ENCODE peak calls at places on chromosomes 2 and 18, in five cellular contexts. One of them, this sample, is unnamed.

GRCh38 chr18:23967321-23968089 is 47.0 kb upstream of the TTC39C start:
- DNase-seq in stomach: no peak
- DNase-seq in K562: no peak
- DNase-seq in upper lobe of left lung: peak
- DNase-seq in spleen: peak
- DNase-seq in this sample: no peak

GRCh38 chr2:236631361-236632291 is 62.0 kb downstream of the ACKR3 start:
- DNase-seq in spleen: peak
- DNase-seq in K562: no peak
- DNase-seq in upper lobe of left lung: peak
- DNase-seq in stomach: peak
- DNase-seq in this sample: no peak

GRCh38 chr2:15943914-15944313 is 3.6 kb downstream of the MYCN start:
- DNase-seq in spleen: no peak
- DNase-seq in upper lobe of left lung: no peak
- DNase-seq in K562: no peak
- DNase-seq in stomach: no peak
- DNase-seq in this sample: no peak

GRCh38 chr2:239444626-239445625 is 44.1 kb upstream of the HDAC4 start:
- DNase-seq in stomach: no peak
- DNase-seq in upper lobe of left lung: peak
- DNase-seq in K562: no peak
- DNase-seq in spleen: no peak
- DNase-seq in this sample: no peak

GRCh38 chr18:28019425-28020108 is 157.4 kb downstream of the CDH2 start:
- DNase-seq in stomach: no peak
- DNase-seq in upper lobe of left lung: no peak
- DNase-seq in K562: no peak
- DNase-seq in spleen: no peak
- DNase-seq in this sample: no peak

GRCh38 chr2:50347355-50348044 is 684.4 kb downstream of the NRXN1 start:
- DNase-seq in upper lobe of left lung: no peak
- DNase-seq in spleen: peak
- DNase-seq in K562: no peak
- DNase-seq in stomach: no peak
- DNase-seq in this sample: no peak

GRCh38 chr2:217866457-217866856 is 136.3 kb downstream of the TNS1 start:
- DNase-seq in upper lobe of left lung: no peak
- DNase-seq in stomach: no peak
- DNase-seq in K562: no peak
- DNase-seq in spleen: no peak
- DNase-seq in this sample: no peak

GRCh38 chr2:162199913-162200312 is 43.3 kb downstream of the FAP start:
- DNase-seq in stomach: no peak
- DNase-seq in K562: no peak
- DNase-seq in spleen: no peak
- DNase-seq in upper lobe of left lung: no peak
- DNase-seq in this sample: no peak

GRCh38 chr2:28975671-28976070 is 5.4 kb upstream of the TOGARAM2 start:
- DNase-seq in stomach: no peak
- DNase-seq in K562: no peak
- DNase-seq in upper lobe of left lung: no peak
- DNase-seq in spleen: no peak
- DNase-seq in this sample: no peak

GRCh38 chr18:63511285-63511684 is 30.9 kb upstream of the SERPINB12 start:
- DNase-seq in upper lobe of left lung: no peak
- DNase-seq in spleen: no peak
- DNase-seq in K562: no peak
- DNase-seq in stomach: no peak
- DNase-seq in this sample: no peak

GRCh38 chr2:41544709-41545108 is 503.1 kb upstream of the PKDCC start:
- DNase-seq in upper lobe of left lung: no peak
- DNase-seq in K562: no peak
- DNase-seq in stomach: no peak
- DNase-seq in spleen: no peak
- DNase-seq in this sample: no peak

GRCh38 chr2:187527262-187527661 is 27.0 kb downstream of the TFPI start:
- DNase-seq in K562: no peak
- DNase-seq in spleen: no peak
- DNase-seq in stomach: no peak
- DNase-seq in upper lobe of left lung: no peak
- DNase-seq in this sample: no peak

GRCh38 chr2:12923907-12924610 is 207.3 kb downstream of the TRIB2 start:
- DNase-seq in spleen: no peak
- DNase-seq in K562: no peak
- DNase-seq in upper lobe of left lung: no peak
- DNase-seq in stomach: no peak
- DNase-seq in this sample: no peak

GRCh38 chr2:50401772-50402653 is 629.9 kb downstream of the NRXN1 start:
- DNase-seq in spleen: no peak
- DNase-seq in upper lobe of left lung: peak
- DNase-seq in stomach: peak
- DNase-seq in K562: peak
- DNase-seq in this sample: peak

GRCh38 chr18:25921677-25922421 is 168.6 kb downstream of the SS18 start:
- DNase-seq in upper lobe of left lung: no peak
- DNase-seq in K562: peak
- DNase-seq in stomach: peak
- DNase-seq in spleen: no peak
- DNase-seq in this sample: peak

GRCh38 chr2:6913415-6914157 is 3.6 kb upstream of the RNF144A start:
- DNase-seq in K562: no peak
- DNase-seq in stomach: no peak
- DNase-seq in upper lobe of left lung: no peak
- DNase-seq in spleen: no peak
- DNase-seq in this sample: no peak

DNA sequence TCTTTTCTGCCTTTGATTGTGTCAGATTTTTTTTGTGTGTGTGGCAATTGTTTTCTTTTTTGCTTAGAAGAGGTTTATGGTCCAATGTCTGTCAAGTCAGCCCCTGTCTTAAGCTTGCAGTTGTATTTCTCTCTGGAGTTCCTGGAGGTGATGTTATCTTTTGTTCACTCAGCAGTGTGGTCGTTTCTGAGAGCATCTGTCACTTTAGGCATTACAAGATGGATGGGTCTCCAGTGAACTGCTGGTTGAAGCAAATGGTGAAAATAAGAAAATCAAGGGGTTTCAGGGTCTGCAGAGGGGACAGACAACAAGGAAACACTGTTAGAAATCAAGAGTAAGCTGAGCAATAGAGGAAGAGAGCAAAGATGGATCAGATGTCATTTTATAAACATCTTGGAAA is 121.4 kb downstream of the GREB1L start:
- DNase-seq in stomach: no peak
- DNase-seq in upper lobe of left lung: no peak
- DNase-seq in K562: no peak
- DNase-seq in spleen: no peak
- DNase-seq in this sample: no peak
- TF ChIP-seq POLR2A in stomach: no peak
- TF ChIP-seq POLR2A in upper lobe of left lung: no peak
- TF ChIP-seq POLR2A in K562: no peak
- TF ChIP-seq POLR2A in spleen: no peak
- TF ChIP-seq POLR2A in this sample: no peak

GRCh38 chr2:230985519-230986231 is 10.2 kb upstream of the SPATA3 start:
- DNase-seq in stomach: no peak
- DNase-seq in upper lobe of left lung: no peak
- DNase-seq in spleen: no peak
- DNase-seq in K562: no peak
- DNase-seq in this sample: no peak
- TF ChIP-seq POLR2AphosphoS5 in stomach: no peak
- TF ChIP-seq POLR2AphosphoS5 in upper lobe of left lung: no peak
- TF ChIP-seq POLR2AphosphoS5 in spleen: no peak
- TF ChIP-seq POLR2AphosphoS5 in K562: no peak
- TF ChIP-seq POLR2AphosphoS5 in this sample: no peak

GRCh38 chr2:178275600-178275999 is 81.3 kb downstream of the OSBPL6 start:
- DNase-seq in stomach: no peak
- DNase-seq in K562: no peak
- DNase-seq in spleen: no peak
- DNase-seq in upper lobe of left lung: no peak
- DNase-seq in this sample: no peak
- H3K4me3 ChIP-seq in stomach: no peak
- H3K4me3 ChIP-seq in K562: no peak
- H3K4me3 ChIP-seq in spleen: no peak
- H3K4me3 ChIP-seq in upper lobe of left lung: no peak
- H3K4me3 ChIP-seq in this sample: no peak

GRCh38 chr2:201260302-201260800 is at the start of gene CASP8:
- DNase-seq in stomach: peak
- DNase-seq in upper lobe of left lung: peak
- DNase-seq in K562: peak
- DNase-seq in spleen: peak
- DNase-seq in this sample: peak
- TF ChIP-seq POLR2A in stomach: no peak
- TF ChIP-seq POLR2A in upper lobe of left lung: peak
- TF ChIP-seq POLR2A in K562: peak
- TF ChIP-seq POLR2A in spleen: peak
- TF ChIP-seq POLR2A in this sample: peak

GRCh38 chr2:144219979-144220378 is 299.9 kb downstream of the ZEB2 start:
- DNase-seq in upper lobe of left lung: no peak
- DNase-seq in spleen: no peak
- DNase-seq in stomach: no peak
- DNase-seq in K562: no peak
- DNase-seq in this sample: no peak

GRCh38 chr2:144225077-144225476 is 294.8 kb downstream of the ZEB2 start:
- DNase-seq in stomach: no peak
- DNase-seq in K562: peak
- DNase-seq in spleen: no peak
- DNase-seq in upper lobe of left lung: no peak
- DNase-seq in this sample: no peak

GRCh38 chr2:144230057-144230451 is 289.9 kb downstream of the ZEB2 start:
- DNase-seq in upper lobe of left lung: no peak
- DNase-seq in K562: no peak
- DNase-seq in stomach: no peak
- DNase-seq in spleen: no peak
- DNase-seq in this sample: no peak

GRCh38 chr2:144227427-144227826 is 292.5 kb downstream of the ZEB2 start:
- DNase-seq in upper lobe of left lung: no peak
- DNase-seq in stomach: no peak
- DNase-seq in spleen: no peak
- DNase-seq in K562: no peak
- DNase-seq in this sample: no peak

DNA sequence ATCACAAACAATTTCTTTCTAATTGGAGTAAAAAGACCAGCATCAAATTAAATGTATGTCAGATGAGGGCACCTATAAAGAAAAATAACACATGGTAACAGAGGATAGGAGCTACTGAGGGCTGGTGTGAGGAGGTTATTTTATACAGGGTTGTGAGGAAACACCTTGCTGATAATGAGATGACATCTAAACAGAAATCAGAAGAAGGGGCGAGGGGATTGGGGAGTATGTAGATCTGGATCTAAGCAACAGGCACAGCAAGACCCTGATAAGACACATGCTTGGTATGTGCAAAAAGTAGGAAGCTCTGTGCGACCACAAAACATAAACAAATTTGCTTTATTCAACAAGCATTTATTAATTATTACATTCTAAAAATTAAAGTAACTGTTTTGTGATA is 295.5 kb downstream of the ZEB2 start:
- DNase-seq in upper lobe of left lung: no peak
- DNase-seq in spleen: no peak
- DNase-seq in stomach: no peak
- DNase-seq in K562: no peak
- DNase-seq in this sample: no peak
- TF ChIP-seq POLR2AphosphoS5 in upper lobe of left lung: no peak
- TF ChIP-seq POLR2AphosphoS5 in spleen: no peak
- TF ChIP-seq POLR2AphosphoS5 in stomach: no peak
- TF ChIP-seq POLR2AphosphoS5 in K562: no peak
- TF ChIP-seq POLR2AphosphoS5 in this sample: no peak

DNA sequence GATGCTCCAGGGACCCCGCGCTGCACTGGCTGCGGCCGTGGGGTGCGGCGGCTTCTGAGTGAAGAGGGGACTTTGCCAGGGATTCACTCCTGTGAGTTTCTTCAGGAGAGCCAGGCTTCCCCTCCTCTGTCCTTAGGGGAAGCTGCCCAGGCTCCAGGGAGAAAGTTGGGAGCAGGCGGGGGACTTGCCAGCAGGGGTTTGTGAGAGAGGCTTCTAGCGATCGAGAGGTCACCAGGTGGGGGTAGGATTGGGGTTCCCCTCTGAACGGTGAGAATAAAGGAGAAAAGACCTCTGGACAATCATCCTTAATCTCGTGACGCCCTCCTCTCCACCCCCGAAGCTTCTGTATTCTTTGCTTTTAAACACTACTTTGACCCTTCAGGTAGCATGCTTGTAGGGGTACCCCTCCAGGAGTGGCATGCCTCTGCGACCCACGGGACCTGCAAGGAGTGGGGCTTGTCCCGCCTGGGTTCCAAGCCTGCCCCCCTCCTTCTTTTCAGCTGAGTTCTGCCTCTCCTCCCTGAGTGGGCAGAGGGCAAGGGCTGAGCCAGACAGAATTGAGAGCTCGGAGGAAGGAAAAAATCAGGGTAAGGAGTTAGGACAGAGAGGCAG is 601 bp downstream of the PROKR1 start:
- DNase-seq in upper lobe of left lung: no peak
- DNase-seq in K562: no peak
- DNase-seq in spleen: no peak
- DNase-seq in stomach: no peak
- DNase-seq in this sample: no peak
- H3K4me3 ChIP-seq in upper lobe of left lung: peak
- H3K4me3 ChIP-seq in K562: peak
- H3K4me3 ChIP-seq in spleen: peak
- H3K4me3 ChIP-seq in stomach: peak
- H3K4me3 ChIP-seq in this sample: peak

DNA sequence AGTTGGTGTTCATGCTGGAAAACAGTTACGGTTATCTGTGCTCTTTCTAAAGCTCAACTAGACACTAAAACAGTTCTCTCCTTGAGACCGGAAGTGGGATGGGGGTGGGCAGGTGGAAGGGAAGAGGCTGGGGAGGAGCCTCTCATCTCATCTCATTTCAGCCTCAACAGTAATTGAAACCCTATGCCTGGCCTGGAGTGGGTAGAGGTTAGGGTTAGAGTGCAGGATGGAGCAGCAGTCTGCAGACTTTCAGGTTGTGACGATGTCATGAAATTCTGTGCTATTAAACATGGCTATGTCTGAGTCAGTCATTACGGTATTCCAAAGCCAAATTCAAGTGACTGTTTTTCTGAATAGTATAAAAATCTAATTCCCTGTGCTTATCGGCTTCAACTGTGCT is 76.0 kb upstream of the TCF7L1 start:
- DNase-seq in stomach: no peak
- DNase-seq in spleen: no peak
- DNase-seq in K562: no peak
- DNase-seq in upper lobe of left lung: no peak
- DNase-seq in this sample: no peak
- TF ChIP-seq POLR2A in stomach: no peak
- TF ChIP-seq POLR2A in spleen: no peak
- TF ChIP-seq POLR2A in K562: no peak
- TF ChIP-seq POLR2A in upper lobe of left lung: no peak
- TF ChIP-seq POLR2A in this sample: no peak